ENCODE peak calls at places on chromosomes 4 and X, in nine cellular contexts. E is testis; W is lower lobe of right lung; C is CD4-positive, alpha-beta memory T cell; I is spleen; A is GM23248; P is CD8-positive, alpha-beta T cell; Z is tibial artery; Y is heart left ventricle. B is an unnamed sample.
A peak's percentile ranks its signal among the peaks of the same experiment; 100 is the strongest.

GRCh38 chr4:181830404-181831035 is 412.7 kb upstream of the TENM3 start:
- DNase-seq in E (no peak), W (no peak), C (no peak), I (no peak), A (no peak), P (no peak), Z (no peak), Y (no peak), B (no peak)

GRCh38 chr4:163063891-163064290 is 102.8 kb downstream of the NAF1 start:
- DNase-seq in E (no peak), W (no peak), C (no peak), I (no peak), A (no peak), P (no peak), Z (no peak), Y (no peak), B (no peak)

GRCh38 chr4:26287748-26288147 is 33.1 kb upstream of the RBPJ start:
- DNase-seq in E (no peak), W (no peak), C (no peak), I (no peak), A (no peak), P (no peak), Z (no peak), Y (no peak), B (no peak)

GRCh38 chrX:49270249-49270921 is 792 bp downstream of the PPP1R3F start:
- DNase-seq in E (no peak), W (no peak), C (no peak), I (peak; percentile 86), A (peak; percentile 19), P (no peak), Z (no peak), Y (peak; percentile 18), B (no peak)

GRCh38 chrX:41010188-41010846 is 74.9 kb upstream of the USP9X start:
- DNase-seq in E (peak; percentile 83), W (peak; percentile 75), C (peak; percentile 51), I (peak; percentile 85), A (peak; percentile 91), P (peak; percentile 51), Z (peak; percentile 83), Y (peak; percentile 82), B (peak; percentile 86)

GRCh38 chr4:173517781-173518371 is 12.2 kb downstream of the HAND2 start:
- DNase-seq in E (no peak), W (no peak), C (no peak), I (no peak), A (no peak), P (no peak), Z (peak; percentile 87), Y (peak; percentile 54), B (peak; percentile 66)

GRCh38 chrX:40171513-40172168 is 73.9 kb upstream of the BCOR start:
- DNase-seq in E (peak; percentile 41), W (no peak), C (no peak), I (peak; percentile 86), A (peak; percentile 78), P (peak; percentile 40), Z (no peak), Y (no peak), B (peak; percentile 83)

GRCh38 chr4:87321888-87322287 is 794 bp downstream of the HSD17B13 start:
- DNase-seq in E (no peak), W (no peak), C (no peak), I (no peak), A (no peak), P (no peak), Z (no peak), Y (no peak), B (no peak)

GRCh38 chr4:453267-453666 is 45.7 kb downstream of the ZNF721 start:
- DNase-seq in E (no peak), W (no peak), C (no peak), I (no peak), A (no peak), P (no peak), Z (no peak), Y (no peak), B (no peak)
- H3K9me3 ChIP-seq in E (no peaks in the 10 kb centered on the region), W (peaks cover 100% of the 10 kb centered on the region), C (peaks cover 26% of the 10 kb centered on the region), I (peaks cover 100% of the 10 kb centered on the region), A (peaks cover 27% of the 10 kb centered on the region), P (peaks cover 70% of the 10 kb centered on the region), Z (peaks cover 96% of the 10 kb centered on the region), Y (peaks cover 94% of the 10 kb centered on the region), B (peaks cover 39% of the 10 kb centered on the region)

DNA sequence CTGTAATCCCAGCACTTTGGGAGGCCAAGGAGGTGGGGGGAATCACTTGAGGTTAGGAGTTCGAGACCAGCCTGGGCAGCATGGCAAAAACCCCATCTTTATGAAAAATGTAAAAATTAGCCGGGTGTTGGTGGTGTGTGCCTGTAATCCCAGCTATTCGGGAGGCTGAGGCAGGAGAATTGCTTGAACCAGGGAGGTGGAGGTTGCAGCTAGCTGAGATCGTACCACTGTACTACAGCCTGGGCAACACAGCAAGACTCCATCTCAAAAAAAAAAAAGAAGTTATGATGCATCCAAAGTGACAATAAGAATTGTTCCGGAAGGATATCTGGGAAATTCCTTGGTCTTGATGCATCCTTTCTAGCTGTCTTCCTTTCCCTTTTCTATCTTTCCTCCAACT is 7.3 kb downstream of the NOCT start:
- DNase-seq in E (no peak), W (no peak), C (no peak), I (no peak), A (no peak), P (no peak), Z (no peak), Y (no peak), B (no peak)
- H3K36me3 ChIP-seq in E (no peaks in the 10 kb centered on the region), W (no peaks in the 10 kb centered on the region), C (no peaks in the 10 kb centered on the region), I (no peaks in the 10 kb centered on the region), A (no peaks in the 10 kb centered on the region), P (no peaks in the 10 kb centered on the region), Z (no peaks in the 10 kb centered on the region), Y (no peaks in the 10 kb centered on the region), B (no peaks in the 10 kb centered on the region)

GRCh38 chrX:45208121-45208856 is 7.6 kb upstream of the DIPK2B start:
- DNase-seq in E (no peak), W (no peak), C (no peak), I (no peak), A (no peak), P (no peak), Z (no peak), Y (no peak), B (no peak)
- H3K9me3 ChIP-seq in E (no peaks in the 10 kb centered on the region), W (no peaks in the 10 kb centered on the region), C (no peaks in the 10 kb centered on the region), I (peaks cover 11% of the 10 kb centered on the region), A (no peaks in the 10 kb centered on the region), P (no peaks in the 10 kb centered on the region), Z (peaks cover 4% of the 10 kb centered on the region), Y (no peaks in the 10 kb centered on the region), B (no peaks in the 10 kb centered on the region)

GRCh38 chr4:1337951-1338751 is 8.9 kb upstream of the UVSSA start:
- DNase-seq in E (no peak), W (peak; percentile 40), C (no peak), I (peak; percentile 66), A (no peak), P (no peak), Z (no peak), Y (no peak), B (no peak)

GRCh38 chr4:1340861-1341260 is 6.1 kb upstream of the UVSSA start:
- DNase-seq in E (no peak), W (no peak), C (no peak), I (peak; percentile 75), A (no peak), P (no peak), Z (no peak), Y (no peak), B (no peak)

GRCh38 chr4:1340181-1340747 is 6.7 kb upstream of the UVSSA start:
- DNase-seq in E (no peak), W (no peak), C (no peak), I (peak; percentile 70), A (no peak), P (no peak), Z (no peak), Y (no peak), B (no peak)

GRCh38 chr4:1338752-1339414 is 8.1 kb upstream of the UVSSA start:
- DNase-seq in E (no peak), W (no peak), C (no peak), I (peak; percentile 55), A (no peak), P (no peak), Z (no peak), Y (no peak), B (no peak)

DNA sequence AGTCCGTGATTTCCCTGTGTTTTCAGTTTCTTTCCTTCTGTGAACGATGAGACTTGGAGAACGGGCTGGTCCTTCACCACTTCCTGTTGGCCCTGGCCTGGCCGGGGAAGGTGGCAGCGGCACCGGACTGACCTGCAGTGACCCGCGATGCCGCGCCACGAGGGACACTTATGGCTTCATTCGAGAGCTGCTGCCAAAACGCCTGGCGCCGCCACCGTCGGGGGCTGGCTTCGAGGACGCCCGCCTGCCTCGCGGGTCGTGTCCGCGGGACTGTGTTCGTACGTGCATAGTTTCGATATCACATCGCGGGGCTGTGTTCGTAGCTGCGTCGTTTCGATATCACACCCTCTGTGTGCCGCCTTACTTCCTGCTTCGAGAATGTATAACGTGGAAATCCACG is 7.5 kb upstream of the UVSSA start:
- DNase-seq in E (no peak), W (peak; percentile 44), C (no peak), I (peak; percentile 67), A (no peak), P (no peak), Z (no peak), Y (no peak), B (no peak)
- H3K36me3 ChIP-seq in E (no peaks in the 10 kb centered on the region), W (peaks cover 59% of the 10 kb centered on the region), C (peaks cover 55% of the 10 kb centered on the region), I (no peaks in the 10 kb centered on the region), A (peaks cover 30% of the 10 kb centered on the region), P (peaks cover 31% of the 10 kb centered on the region), Z (peaks cover 51% of the 10 kb centered on the region), Y (peaks cover 66% of the 10 kb centered on the region), B (peaks cover 17% of the 10 kb centered on the region)

B was measured in aorta.